ENCODE peak calls at places on chromosomes 3 and 15, in six cellular contexts. One of them, this sample, is unnamed.

GRCh38 chr3:125110016-125110875 is 54.4 kb upstream of the HEG1 start:
- DNase-seq in tibial artery: no peak
- DNase-seq in T-helper 1 cell: peak
- DNase-seq in EL: peak
- DNase-seq in HT-29: no peak
- DNase-seq in GM23248: peak
- DNase-seq in this sample: no peak

GRCh38 chr3:32963871-32964270 is 12.4 kb downstream of the CCR4 start:
- DNase-seq in T-helper 1 cell: peak
- DNase-seq in tibial artery: no peak
- DNase-seq in HT-29: no peak
- DNase-seq in EL: no peak
- DNase-seq in GM23248: no peak
- DNase-seq in this sample: no peak

GRCh38 chr3:133970916-133971315 is 58.8 kb downstream of the SLCO2A1 start:
- DNase-seq in tibial artery: no peak
- DNase-seq in T-helper 1 cell: no peak
- DNase-seq in EL: no peak
- DNase-seq in HT-29: no peak
- DNase-seq in GM23248: no peak
- DNase-seq in this sample: no peak

GRCh38 chr15:57692709-57693108 is 13.8 kb upstream of the POLR2M start:
- DNase-seq in HT-29: no peak
- DNase-seq in GM23248: peak
- DNase-seq in EL: peak
- DNase-seq in T-helper 1 cell: no peak
- DNase-seq in tibial artery: no peak
- DNase-seq in this sample: no peak

GRCh38 chr3:136495213-136495612 is 245.1 kb downstream of the PCCB start:
- DNase-seq in GM23248: peak
- DNase-seq in tibial artery: no peak
- DNase-seq in EL: no peak
- DNase-seq in T-helper 1 cell: no peak
- DNase-seq in HT-29: no peak
- DNase-seq in this sample: no peak

GRCh38 chr15:59801649-59802048 is 112.5 kb upstream of the BNIP2 start:
- DNase-seq in GM23248: no peak
- DNase-seq in tibial artery: no peak
- DNase-seq in T-helper 1 cell: no peak
- DNase-seq in EL: no peak
- DNase-seq in HT-29: no peak
- DNase-seq in this sample: no peak

GRCh38 chr15:49423906-49424520 is 971 bp downstream of the FGF7 start:
- DNase-seq in T-helper 1 cell: no peak
- DNase-seq in EL: no peak
- DNase-seq in HT-29: no peak
- DNase-seq in tibial artery: no peak
- DNase-seq in GM23248: peak
- DNase-seq in this sample: no peak

GRCh38 chr3:58683001-58683845 is 16.6 kb upstream of the FAM3D start:
- DNase-seq in GM23248: peak
- DNase-seq in tibial artery: no peak
- DNase-seq in T-helper 1 cell: no peak
- DNase-seq in EL: peak
- DNase-seq in HT-29: peak
- DNase-seq in this sample: peak

GRCh38 chr15:85564686-85565085 is 184.3 kb downstream of the AKAP13 start:
- DNase-seq in HT-29: no peak
- DNase-seq in tibial artery: no peak
- DNase-seq in T-helper 1 cell: no peak
- DNase-seq in EL: no peak
- DNase-seq in GM23248: no peak
- DNase-seq in this sample: no peak

GRCh38 chr3:63864008-63864871 is 573 bp downstream of the ATXN7 start:
- DNase-seq in GM23248: peak
- DNase-seq in tibial artery: peak
- DNase-seq in HT-29: peak
- DNase-seq in EL: peak
- DNase-seq in T-helper 1 cell: peak
- DNase-seq in this sample: no peak

GRCh38 chr15:80459380-80459779 is 55.2 kb downstream of the ARNT2 start:
- DNase-seq in HT-29: no peak
- DNase-seq in GM23248: no peak
- DNase-seq in T-helper 1 cell: no peak
- DNase-seq in EL: no peak
- DNase-seq in tibial artery: no peak
- DNase-seq in this sample: no peak

GRCh38 chr3:66393486-66394260 is 107.1 kb downstream of the LRIG1 start:
- DNase-seq in HT-29: no peak
- DNase-seq in GM23248: peak
- DNase-seq in tibial artery: peak
- DNase-seq in T-helper 1 cell: peak
- DNase-seq in EL: no peak
- DNase-seq in this sample: no peak

This sample was measured in NCI-H524.